ENCODE peak calls at places on chromosomes 3 and 15, in four cellular contexts. One of them, this sample, is unnamed.

GRCh38 chr3:134093906-134094305 is 64.2 kb upstream of the SLCO2A1 start:
- DNase-seq in IMR-90: peak
- DNase-seq in Peyer's patch: no peak
- DNase-seq in HepG2: no peak
- DNase-seq in this sample: no peak

GRCh38 chr15:81301815-81302399 is 22.0 kb downstream of the STARD5 start:
- DNase-seq in IMR-90: no peak
- DNase-seq in Peyer's patch: peak
- DNase-seq in HepG2: no peak
- DNase-seq in this sample: peak

GRCh38 chr3:86988235-86988634 is 2.7 kb downstream of the VGLL3 start:
- DNase-seq in IMR-90: peak
- DNase-seq in Peyer's patch: no peak
- DNase-seq in HepG2: no peak
- DNase-seq in this sample: no peak

GRCh38 chr15:96049766-96050165 is 280.7 kb upstream of the NR2F2 start:
- DNase-seq in IMR-90: no peak
- DNase-seq in Peyer's patch: no peak
- DNase-seq in HepG2: no peak
- DNase-seq in this sample: no peak

GRCh38 chr15:82942691-82943090 is 9.8 kb downstream of the HOMER2 start:
- DNase-seq in IMR-90: no peak
- DNase-seq in Peyer's patch: no peak
- DNase-seq in HepG2: peak
- DNase-seq in this sample: peak

GRCh38 chr15:31158858-31159569 is 57.5 kb upstream of the TRPM1 start:
- DNase-seq in IMR-90: no peak
- DNase-seq in Peyer's patch: no peak
- DNase-seq in HepG2: no peak
- DNase-seq in this sample: peak

GRCh38 chr3:179842061-179842460 is 189.2 kb downstream of the USP13 start:
- DNase-seq in IMR-90: peak
- DNase-seq in Peyer's patch: no peak
- DNase-seq in HepG2: no peak
- DNase-seq in this sample: no peak

GRCh38 chr3:32457971-32458471 is 44.6 kb downstream of the CMTM6 start:
- DNase-seq in IMR-90: no peak
- DNase-seq in Peyer's patch: peak
- DNase-seq in HepG2: no peak
- DNase-seq in this sample: no peak

GRCh38 chr3:41194701-41195100 is 4.6 kb upstream of the CTNNB1 start:
- DNase-seq in IMR-90: no peak
- DNase-seq in Peyer's patch: no peak
- DNase-seq in HepG2: no peak
- DNase-seq in this sample: no peak

GRCh38 chr3:197749315-197749600 is 425 bp upstream of the FYTTD1 start:
- DNase-seq in IMR-90: peak
- DNase-seq in Peyer's patch: peak
- DNase-seq in HepG2: no peak
- DNase-seq in this sample: no peak

GRCh38 chr3:159929181-159929893 is 59.3 kb upstream of the IL12A start:
- DNase-seq in IMR-90: peak
- DNase-seq in Peyer's patch: no peak
- DNase-seq in HepG2: peak
- DNase-seq in this sample: no peak

GRCh38 chr15:82177291-82178010 is 85.1 kb downstream of the EFL1 start:
- DNase-seq in IMR-90: peak
- DNase-seq in Peyer's patch: no peak
- DNase-seq in HepG2: no peak
- DNase-seq in this sample: no peak

GRCh38 chr3:89577517-89578252 is 470.3 kb downstream of the EPHA3 start:
- DNase-seq in IMR-90: no peak
- DNase-seq in Peyer's patch: no peak
- DNase-seq in HepG2: peak
- DNase-seq in this sample: no peak

GRCh38 chr3:113873814-113874526 is 35.4 kb downstream of the GRAMD1C start:
- DNase-seq in IMR-90: no peak
- DNase-seq in Peyer's patch: no peak
- DNase-seq in HepG2: peak
- DNase-seq in this sample: no peak

GRCh38 chr3:131216340-131216739 is 165.2 kb upstream of the NUDT16 start:
- DNase-seq in IMR-90: no peak
- DNase-seq in Peyer's patch: no peak
- DNase-seq in HepG2: no peak
- DNase-seq in this sample: no peak

GRCh38 chr3:36874351-36874874 is 70.4 kb downstream of the TRANK1 start:
- DNase-seq in IMR-90: no peak
- DNase-seq in Peyer's patch: no peak
- DNase-seq in HepG2: no peak
- DNase-seq in this sample: no peak

GRCh38 chr3:31531465-31531991 is 1.2 kb upstream of the STT3B start:
- DNase-seq in IMR-90: peak
- DNase-seq in Peyer's patch: no peak
- DNase-seq in HepG2: no peak
- DNase-seq in this sample: no peak

GRCh38 chr15:29449136-29449535 is 179.5 kb upstream of the NSMCE3 start:
- DNase-seq in IMR-90: no peak
- DNase-seq in Peyer's patch: no peak
- DNase-seq in HepG2: no peak
- DNase-seq in this sample: no peak

GRCh38 chr3:69855436-69856162 is 116.3 kb downstream of the MITF start:
- DNase-seq in IMR-90: peak
- DNase-seq in Peyer's patch: no peak
- DNase-seq in HepG2: no peak
- DNase-seq in this sample: no peak

GRCh38 chr15:73264881-73265280 is 103.9 kb downstream of the HCN4 start:
- DNase-seq in IMR-90: no peak
- DNase-seq in Peyer's patch: no peak
- DNase-seq in HepG2: no peak
- DNase-seq in this sample: no peak

GRCh38 chr15:51121118-51121517 is 26.4 kb upstream of the TNFAIP8L3 start:
- DNase-seq in IMR-90: peak
- DNase-seq in Peyer's patch: no peak
- DNase-seq in HepG2: peak
- DNase-seq in this sample: no peak

GRCh38 chr3:57109437-57110199 is 49.2 kb downstream of the SPATA12 start:
- DNase-seq in IMR-90: no peak
- DNase-seq in Peyer's patch: no peak
- DNase-seq in HepG2: no peak
- DNase-seq in this sample: no peak

GRCh38 chr3:23876901-23877300 is 39.9 kb downstream of the NKIRAS1 start:
- DNase-seq in IMR-90: no peak
- DNase-seq in Peyer's patch: no peak
- DNase-seq in HepG2: no peak
- DNase-seq in this sample: no peak

GRCh38 chr3:140416686-140417085 is 261.2 kb upstream of the TRIM42 start:
- DNase-seq in IMR-90: no peak
- DNase-seq in Peyer's patch: no peak
- DNase-seq in HepG2: no peak
- DNase-seq in this sample: no peak

GRCh38 chr3:197236362-197236761 is 62.0 kb downstream of the DLG1 start:
- DNase-seq in IMR-90: no peak
- DNase-seq in Peyer's patch: no peak
- DNase-seq in HepG2: peak
- DNase-seq in this sample: no peak

GRCh38 chr3:176697284-176697889 is 499.9 kb downstream of the TBL1XR1 start:
- DNase-seq in IMR-90: no peak
- DNase-seq in Peyer's patch: no peak
- DNase-seq in HepG2: no peak
- DNase-seq in this sample: no peak

GRCh38 chr3:128006471-128007424 is 45.5 kb upstream of the SEC61A1 start:
- DNase-seq in IMR-90: no peak
- DNase-seq in Peyer's patch: no peak
- DNase-seq in HepG2: no peak
- DNase-seq in this sample: no peak

GRCh38 chr3:41239587-41239986 is 40.3 kb downstream of the CTNNB1 start:
- DNase-seq in IMR-90: no peak
- DNase-seq in Peyer's patch: no peak
- DNase-seq in HepG2: no peak
- DNase-seq in this sample: no peak

GRCh38 chr3:18559323-18559972 is 134.3 kb upstream of the SATB1 start:
- DNase-seq in IMR-90: no peak
- DNase-seq in Peyer's patch: no peak
- DNase-seq in HepG2: peak
- DNase-seq in this sample: no peak

GRCh38 chr3:43759297-43759782 is 68.6 kb downstream of the ABHD5 start:
- DNase-seq in IMR-90: peak
- DNase-seq in Peyer's patch: no peak
- DNase-seq in HepG2: peak
- DNase-seq in this sample: no peak

GRCh38 chr3:13581485-13582365 is 32.8 kb downstream of the FBLN2 start:
- DNase-seq in IMR-90: no peak
- DNase-seq in Peyer's patch: no peak
- DNase-seq in HepG2: no peak
- DNase-seq in this sample: peak

GRCh38 chr15:36363335-36363734 is 216.1 kb upstream of the CDIN1 start:
- DNase-seq in IMR-90: peak
- DNase-seq in Peyer's patch: no peak
- DNase-seq in HepG2: no peak
- DNase-seq in this sample: no peak

GRCh38 chr15:52657338-52657737 is 21.9 kb downstream of the ATOSA start:
- DNase-seq in IMR-90: peak
- DNase-seq in Peyer's patch: no peak
- DNase-seq in HepG2: no peak
- DNase-seq in this sample: no peak

GRCh38 chr15:44194397-44195150 is 497 bp downstream of the FRMD5 start:
- DNase-seq in IMR-90: peak
- DNase-seq in Peyer's patch: peak
- DNase-seq in HepG2: no peak
- DNase-seq in this sample: peak

GRCh38 chr3:187066228-187066995 is 72.9 kb downstream of the RPL39L start:
- DNase-seq in IMR-90: peak
- DNase-seq in Peyer's patch: peak
- DNase-seq in HepG2: peak
- DNase-seq in this sample: no peak

DNA sequence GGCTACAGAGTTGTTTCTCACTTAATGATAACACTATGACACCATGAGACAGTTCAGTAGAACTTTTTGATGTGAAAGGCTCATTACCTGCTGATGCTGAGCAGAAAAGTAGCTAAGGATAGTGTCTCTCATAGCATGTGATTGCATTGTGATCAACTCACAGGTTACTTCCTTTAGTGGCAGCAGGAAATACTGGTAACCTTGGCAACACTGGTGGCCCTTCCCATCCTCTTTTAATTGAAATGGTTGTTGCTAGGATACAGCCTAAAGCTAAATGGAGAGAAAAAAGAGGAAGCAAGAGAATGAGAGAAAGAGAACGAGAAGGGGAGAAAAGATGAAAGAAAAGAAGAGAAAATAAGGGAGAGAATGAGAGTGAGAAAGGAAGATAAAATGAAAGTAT is 204.7 kb upstream of the GAP43 start:
- DNase-seq in IMR-90: no peak
- DNase-seq in Peyer's patch: no peak
- DNase-seq in HepG2: no peak
- DNase-seq in this sample: no peak
- TF ChIP-seq CTCF in IMR-90: no peak
- TF ChIP-seq CTCF in Peyer's patch: no peak
- TF ChIP-seq CTCF in HepG2: no peak
- TF ChIP-seq CTCF in this sample: no peak

GRCh38 chr15:48730506-48730905 is 80.4 kb downstream of the CEP152 start:
- DNase-seq in IMR-90: no peak
- DNase-seq in Peyer's patch: no peak
- DNase-seq in HepG2: no peak
- DNase-seq in this sample: no peak
- TF ChIP-seq POLR2A in IMR-90: no peak
- TF ChIP-seq POLR2A in Peyer's patch: no peak
- TF ChIP-seq POLR2A in HepG2: no peak
- TF ChIP-seq POLR2A in this sample: no peak

GRCh38 chr3:29099775-29100174 is 181.1 kb upstream of the RBMS3 start:
- DNase-seq in IMR-90: peak
- DNase-seq in Peyer's patch: no peak
- DNase-seq in HepG2: no peak
- DNase-seq in this sample: no peak

GRCh38 chr3:29100292-29100691 is 180.6 kb upstream of the RBMS3 start:
- DNase-seq in IMR-90: peak
- DNase-seq in Peyer's patch: no peak
- DNase-seq in HepG2: no peak
- DNase-seq in this sample: no peak

DNA sequence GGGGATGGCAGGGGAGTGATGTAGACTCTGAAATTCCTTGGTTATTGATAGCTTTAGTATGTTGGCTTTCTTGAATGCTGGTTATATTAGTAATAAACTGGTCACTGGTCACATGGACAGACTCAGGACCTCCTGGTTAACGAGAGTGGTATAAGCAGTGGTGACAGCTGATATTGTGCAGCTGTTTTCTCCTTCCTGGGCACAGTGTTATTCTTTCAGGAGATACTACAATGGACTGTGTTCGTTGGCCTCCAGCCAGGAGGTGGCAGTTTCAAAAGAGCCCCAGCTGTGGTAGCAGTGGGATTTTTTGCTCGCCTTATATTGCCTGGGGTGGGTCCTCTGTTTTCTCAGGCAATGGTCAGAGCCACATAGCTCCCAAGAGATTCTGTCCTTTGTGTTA is 181.6 kb upstream of the RBMS3 start:
- DNase-seq in IMR-90: peak
- DNase-seq in Peyer's patch: no peak
- DNase-seq in HepG2: no peak
- DNase-seq in this sample: no peak
- TF ChIP-seq CTCF in IMR-90: no peak
- TF ChIP-seq CTCF in Peyer's patch: no peak
- TF ChIP-seq CTCF in HepG2: no peak
- TF ChIP-seq CTCF in this sample: no peak

GRCh38 chr15:40985541-40986330 is 32.5 kb downstream of the CHAC1 start:
- DNase-seq in IMR-90: peak
- DNase-seq in Peyer's patch: no peak
- DNase-seq in HepG2: no peak
- DNase-seq in this sample: no peak
- TF ChIP-seq POLR2A in IMR-90: no peak
- TF ChIP-seq POLR2A in Peyer's patch: no peak
- TF ChIP-seq POLR2A in HepG2: no peak
- TF ChIP-seq POLR2A in this sample: no peak

DNA sequence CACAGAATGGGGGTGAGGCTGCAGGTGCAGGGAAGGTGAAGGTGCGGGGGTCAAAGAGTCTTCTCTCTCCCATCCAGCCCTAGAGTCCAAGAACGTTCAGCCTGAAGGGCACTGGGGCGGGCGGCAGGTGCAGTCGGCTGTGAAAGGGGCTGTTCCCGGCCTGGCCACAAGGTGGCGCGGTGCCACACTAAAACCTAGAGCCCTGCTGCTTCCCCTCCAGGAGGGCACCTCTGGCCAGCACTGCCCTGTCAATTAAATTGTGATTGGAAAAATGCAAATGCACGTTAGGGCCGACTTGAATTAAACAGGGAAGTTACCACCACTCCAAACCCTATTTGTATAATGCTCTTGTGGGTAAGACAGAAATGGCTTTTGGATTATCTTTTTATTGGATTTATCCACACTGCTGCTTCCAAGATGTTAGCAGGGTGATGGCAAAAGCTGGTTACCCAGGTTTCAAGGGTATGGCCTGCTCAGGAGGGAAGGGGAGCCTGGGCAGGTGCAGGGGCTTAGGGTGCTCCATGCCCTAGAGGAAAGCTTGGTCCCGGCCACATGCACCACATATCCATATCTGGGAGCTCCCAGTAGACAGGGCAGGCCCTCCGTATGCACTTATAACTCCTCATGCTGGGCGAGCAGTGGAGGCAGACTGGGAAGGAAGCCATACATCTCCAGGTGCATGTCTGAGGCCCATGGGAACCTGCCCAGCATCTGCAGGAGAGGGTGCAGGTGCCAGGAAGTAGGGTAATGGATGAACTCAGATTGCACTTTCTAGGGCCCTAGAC is 119.8 kb downstream of the ADCY5 start:
- DNase-seq in IMR-90: peak
- DNase-seq in Peyer's patch: peak
- DNase-seq in HepG2: peak
- DNase-seq in this sample: peak
- TF ChIP-seq CTCF in IMR-90: peak
- TF ChIP-seq CTCF in Peyer's patch: peak
- TF ChIP-seq CTCF in HepG2: peak
- TF ChIP-seq CTCF in this sample: peak